ENCODE peak calls at places on chromosomes 1 and 21, in eight cellular contexts. One of them, this sample, is unnamed.

GRCh38 chr1:15756143-15757015 is 2.2 kb upstream of the FBLIM1 start:
- DNase-seq in BE2C: no peak
- DNase-seq in non-pigmented ciliary epithelial cell: no peak
- DNase-seq in stimulated activated CD4-positive, alpha-beta T cell treated with anti-CD3 and anti-CD28 coated beads, Interleukin-15, amount 100 ng/mL, for 24 hours: no peak
- DNase-seq in activated CD4-positive, CD25-positive, alpha-beta regulatory T cell: no peak
- DNase-seq in CD8-positive, alpha-beta T cell: no peak
- DNase-seq in ovary: no peak
- DNase-seq in fibroblast of lung: no peak
- DNase-seq in this sample: no peak

GRCh38 chr1:226121049-226121586 is 58.6 kb downstream of the H3-3A start:
- DNase-seq in BE2C: no peak
- DNase-seq in non-pigmented ciliary epithelial cell: no peak
- DNase-seq in stimulated activated CD4-positive, alpha-beta T cell treated with anti-CD3 and anti-CD28 coated beads, Interleukin-15, amount 100 ng/mL, for 24 hours: no peak
- DNase-seq in activated CD4-positive, CD25-positive, alpha-beta regulatory T cell: no peak
- DNase-seq in CD8-positive, alpha-beta T cell: no peak
- DNase-seq in ovary: no peak
- DNase-seq in fibroblast of lung: no peak
- DNase-seq in this sample: no peak

GRCh38 chr21:44697811-44698734 is 1.1 kb downstream of the KRTAP10-12 start:
- DNase-seq in BE2C: no peak
- DNase-seq in non-pigmented ciliary epithelial cell: no peak
- DNase-seq in stimulated activated CD4-positive, alpha-beta T cell treated with anti-CD3 and anti-CD28 coated beads, Interleukin-15, amount 100 ng/mL, for 24 hours: no peak
- DNase-seq in activated CD4-positive, CD25-positive, alpha-beta regulatory T cell: no peak
- DNase-seq in CD8-positive, alpha-beta T cell: peak; percentile 3
- DNase-seq in ovary: no peak
- DNase-seq in fibroblast of lung: no peak
- DNase-seq in this sample: no peak

GRCh38 chr1:19398309-19398760 is 86.2 kb downstream of the SLC66A1 start:
- DNase-seq in BE2C: no peak
- DNase-seq in non-pigmented ciliary epithelial cell: peak; percentile 99
- DNase-seq in stimulated activated CD4-positive, alpha-beta T cell treated with anti-CD3 and anti-CD28 coated beads, Interleukin-15, amount 100 ng/mL, for 24 hours: peak; percentile 54
- DNase-seq in activated CD4-positive, CD25-positive, alpha-beta regulatory T cell: no peak
- DNase-seq in CD8-positive, alpha-beta T cell: no peak
- DNase-seq in ovary: peak; percentile 76
- DNase-seq in fibroblast of lung: peak; percentile 100
- DNase-seq in this sample: peak; percentile 97

GRCh38 chr1:230010618-230011332 is 56.3 kb upstream of the GALNT2 start:
- DNase-seq in BE2C: no peak
- DNase-seq in non-pigmented ciliary epithelial cell: no peak
- DNase-seq in stimulated activated CD4-positive, alpha-beta T cell treated with anti-CD3 and anti-CD28 coated beads, Interleukin-15, amount 100 ng/mL, for 24 hours: no peak
- DNase-seq in activated CD4-positive, CD25-positive, alpha-beta regulatory T cell: no peak
- DNase-seq in CD8-positive, alpha-beta T cell: no peak
- DNase-seq in ovary: no peak
- DNase-seq in fibroblast of lung: peak; percentile 11
- DNase-seq in this sample: no peak

GRCh38 chr1:22331618-22332017 is 120.0 kb upstream of the ZBTB40 start:
- DNase-seq in BE2C: no peak
- DNase-seq in non-pigmented ciliary epithelial cell: no peak
- DNase-seq in stimulated activated CD4-positive, alpha-beta T cell treated with anti-CD3 and anti-CD28 coated beads, Interleukin-15, amount 100 ng/mL, for 24 hours: no peak
- DNase-seq in activated CD4-positive, CD25-positive, alpha-beta regulatory T cell: no peak
- DNase-seq in CD8-positive, alpha-beta T cell: no peak
- DNase-seq in ovary: peak; percentile 58
- DNase-seq in fibroblast of lung: no peak
- DNase-seq in this sample: no peak

GRCh38 chr1:204714194-204714860 is 28.8 kb upstream of the LRRN2 start:
- DNase-seq in BE2C: no peak
- DNase-seq in non-pigmented ciliary epithelial cell: no peak
- DNase-seq in stimulated activated CD4-positive, alpha-beta T cell treated with anti-CD3 and anti-CD28 coated beads, Interleukin-15, amount 100 ng/mL, for 24 hours: no peak
- DNase-seq in activated CD4-positive, CD25-positive, alpha-beta regulatory T cell: no peak
- DNase-seq in CD8-positive, alpha-beta T cell: no peak
- DNase-seq in ovary: no peak
- DNase-seq in fibroblast of lung: no peak
- DNase-seq in this sample: no peak

GRCh38 chr1:111369645-111370044 is 57.9 kb downstream of the OVGP1 start:
- DNase-seq in BE2C: no peak
- DNase-seq in non-pigmented ciliary epithelial cell: no peak
- DNase-seq in stimulated activated CD4-positive, alpha-beta T cell treated with anti-CD3 and anti-CD28 coated beads, Interleukin-15, amount 100 ng/mL, for 24 hours: no peak
- DNase-seq in activated CD4-positive, CD25-positive, alpha-beta regulatory T cell: no peak
- DNase-seq in CD8-positive, alpha-beta T cell: no peak
- DNase-seq in ovary: no peak
- DNase-seq in fibroblast of lung: no peak
- DNase-seq in this sample: no peak

GRCh38 chr21:35635261-35635660 is 425.1 kb downstream of the SETD4 start:
- DNase-seq in BE2C: no peak
- DNase-seq in non-pigmented ciliary epithelial cell: no peak
- DNase-seq in stimulated activated CD4-positive, alpha-beta T cell treated with anti-CD3 and anti-CD28 coated beads, Interleukin-15, amount 100 ng/mL, for 24 hours: no peak
- DNase-seq in activated CD4-positive, CD25-positive, alpha-beta regulatory T cell: no peak
- DNase-seq in CD8-positive, alpha-beta T cell: no peak
- DNase-seq in ovary: no peak
- DNase-seq in fibroblast of lung: peak; percentile 90
- DNase-seq in this sample: peak; percentile 90

GRCh38 chr1:248618878-248619277 is 16.0 kb downstream of the OR2T11 start:
- DNase-seq in BE2C: peak; percentile 75
- DNase-seq in non-pigmented ciliary epithelial cell: no peak
- DNase-seq in stimulated activated CD4-positive, alpha-beta T cell treated with anti-CD3 and anti-CD28 coated beads, Interleukin-15, amount 100 ng/mL, for 24 hours: peak; percentile 75
- DNase-seq in activated CD4-positive, CD25-positive, alpha-beta regulatory T cell: no peak
- DNase-seq in CD8-positive, alpha-beta T cell: peak; percentile 53
- DNase-seq in ovary: no peak
- DNase-seq in fibroblast of lung: no peak
- DNase-seq in this sample: no peak